ENCODE peak calls at places on chromosome 19, in eight cellular contexts. P is psoas muscle, D is astrocyte of the spinal cord, Q is MV-4-11, Z is NCI-H82, A is H54, H is NCI-H1436, W is NCI-H2081. C is an unnamed sample.

GRCh38 chr19:55441692-55442321 is 1.3 kb downstream of the SHISA7 start:
- DNase-seq in P (no peak), D (no peak), Q (no peak), Z (peak), A (no peak), H (peak), W (peak), C (no peak)

GRCh38 chr19:46856062-46857022 is 4.5 kb upstream of the ARHGAP35 start:
- DNase-seq in P (peak), D (peak), Q (peak), Z (peak), A (peak), H (peak), W (peak), C (peak)

GRCh38 chr19:46197314-46198070 is 32.0 kb upstream of the IGFL1 start:
- DNase-seq in P (no peak), D (no peak), Q (no peak), Z (no peak), A (no peak), H (no peak), W (no peak), C (no peak)

GRCh38 chr19:17424743-17425365 is 5.0 kb downstream of the MVB12A start:
- DNase-seq in P (peak), D (peak), Q (peak), Z (peak), A (no peak), H (no peak), W (no peak), C (no peak)

GRCh38 chr19:14821958-14822357 is 13.0 kb downstream of the OR7A5 start:
- DNase-seq in P (no peak), D (no peak), Q (peak), Z (no peak), A (no peak), H (no peak), W (no peak), C (no peak)

GRCh38 chr19:1750343-1751021 is 2.8 kb upstream of the ONECUT3 start:
- DNase-seq in P (no peak), D (no peak), Q (no peak), Z (no peak), A (no peak), H (no peak), W (no peak), C (no peak)

GRCh38 chr19:43673702-43674629 is 4.0 kb upstream of the PLAUR start:
- DNase-seq in P (no peak), D (no peak), Q (no peak), Z (no peak), A (no peak), H (no peak), W (no peak), C (no peak)

GRCh38 chr19:510606-511100 is 3.4 kb downstream of the TPGS1 start:
- DNase-seq in P (peak), D (peak), Q (peak), Z (peak), A (peak), H (peak), W (peak), C (peak)

GRCh38 chr19:51467864-51468544 is 9.8 kb upstream of the SIGLEC8 start:
- DNase-seq in P (no peak), D (no peak), Q (peak), Z (no peak), A (no peak), H (no peak), W (no peak), C (no peak)

GRCh38 chr19:13974073-13974472 is 21.8 kb downstream of the DCAF15 start:
- DNase-seq in P (no peak), D (no peak), Q (no peak), Z (peak), A (no peak), H (peak), W (peak), C (no peak)

GRCh38 chr19:39941151-39941550 is 6.7 kb upstream of the FCGBP start:
- DNase-seq in P (no peak), D (no peak), Q (no peak), Z (no peak), A (no peak), H (no peak), W (no peak), C (no peak)

GRCh38 chr19:12766051-12766521 is 9.3 kb downstream of the HOOK2 start:
- DNase-seq in P (peak), D (peak), Q (no peak), Z (no peak), A (peak), H (no peak), W (peak), C (peak)

GRCh38 chr19:7533925-7534480 is 1.5 kb upstream of the PNPLA6 start:
- DNase-seq in P (peak), D (peak), Q (peak), Z (peak), A (peak), H (peak), W (peak), C (peak)

GRCh38 chr19:32702010-32702409 is 10.4 kb downstream of the NUDT19 start:
- DNase-seq in P (no peak), D (no peak), Q (no peak), Z (no peak), A (no peak), H (no peak), W (no peak), C (no peak)

GRCh38 chr19:14310055-14310454 is 71.2 kb upstream of the ADGRE5 start:
- DNase-seq in P (no peak), D (no peak), Q (peak), Z (no peak), A (no peak), H (no peak), W (no peak), C (no peak)

GRCh38 chr19:16018801-16019551 is 57.3 kb upstream of the TPM4 start:
- DNase-seq in P (no peak), D (no peak), Q (no peak), Z (no peak), A (no peak), H (no peak), W (no peak), C (no peak)

GRCh38 chr19:15452111-15453047 is 2.6 kb upstream of the WIZ start:
- DNase-seq in P (peak), D (peak), Q (no peak), Z (peak), A (peak), H (peak), W (no peak), C (peak)

GRCh38 chr19:2235396-2236284 is 489 bp downstream of the PLEKHJ1 start:
- DNase-seq in P (no peak), D (no peak), Q (no peak), Z (peak), A (no peak), H (peak), W (peak), C (no peak)

GRCh38 chr19:48633148-48634035 is 3.8 kb downstream of the DBP start:
- DNase-seq in P (no peak), D (no peak), Q (no peak), Z (peak), A (no peak), H (no peak), W (no peak), C (peak)

GRCh38 chr19:34254552-34255432 is at the start of gene GARRE1:
- DNase-seq in P (peak), D (no peak), Q (no peak), Z (peak), A (peak), H (no peak), W (no peak), C (no peak)

C was measured in ureter.